ENCODE peak calls at places on chromosome 18, in seven cellular contexts. F is heart left ventricle, V is A549, Q is IMR-90, W is esophagus squamous epithelium, S is stomach, K is K562. G is an unnamed sample.
A peak's percentile ranks its signal among the peaks of the same experiment; 100 is the strongest.

GRCh38 chr18:5057348-5058012 is 139.6 kb downstream of the AKAIN1 start:
- DNase-seq in F (peak; percentile 62), V (peak; percentile 50), Q (peak; percentile 31), W (no peak), S (peak; percentile 57), K (peak; percentile 68), G (peak; percentile 52)

GRCh38 chr18:25223211-25223610 is 128.8 kb downstream of the ZNF521 start:
- DNase-seq in F (no peak), V (no peak), Q (no peak), W (no peak), S (no peak), K (peak; percentile 76), G (no peak)

GRCh38 chr18:61833387-61833786 is 59.4 kb downstream of the RNF152 start:
- DNase-seq in F (no peak), V (no peak), Q (peak; percentile 84), W (no peak), S (no peak), K (no peak), G (no peak)

GRCh38 chr18:8835556-8835955 is 130.2 kb downstream of the MTCL1 start:
- DNase-seq in F (no peak), V (no peak), Q (peak; percentile 41), W (no peak), S (no peak), K (no peak), G (no peak)

GRCh38 chr18:66754335-66754734 is 150.4 kb upstream of the CDH19 start:
- DNase-seq in F (no peak), V (no peak), Q (no peak), W (no peak), S (no peak), K (no peak), G (no peak)

GRCh38 chr18:48834421-48835011 is 116.2 kb downstream of the SMAD7 start:
- DNase-seq in F (peak; percentile 82), V (peak; percentile 71), Q (peak; percentile 96), W (peak; percentile 30), S (peak; percentile 56), K (no peak), G (peak; percentile 69)

GRCh38 chr18:9708882-9709877 is 1.1 kb downstream of the RAB31 start:
- DNase-seq in F (no peak), V (no peak), Q (no peak), W (no peak), S (no peak), K (peak; percentile 47), G (peak; percentile 26)

GRCh38 chr18:8073167-8073566 is 506.1 kb downstream of the PTPRM start:
- DNase-seq in F (no peak), V (no peak), Q (no peak), W (no peak), S (no peak), K (no peak), G (no peak)

GRCh38 chr18:52130621-52131020 is 209.4 kb upstream of the DCC start:
- DNase-seq in F (no peak), V (no peak), Q (no peak), W (no peak), S (no peak), K (no peak), G (no peak)

GRCh38 chr18:48609820-48610815 is 71.3 kb downstream of the CTIF start:
- DNase-seq in F (no peak), V (no peak), Q (no peak), W (no peak), S (no peak), K (no peak), G (no peak)

GRCh38 chr18:45248240-45248903 is 366.9 kb upstream of the SLC14A2 start:
- DNase-seq in F (no peak), V (no peak), Q (peak; percentile 81), W (no peak), S (no peak), K (no peak), G (no peak)

GRCh38 chr18:61946449-61946848 is 53.6 kb upstream of the RNF152 start:
- DNase-seq in F (no peak), V (no peak), Q (peak; percentile 88), W (no peak), S (no peak), K (no peak), G (no peak)

GRCh38 chr18:54444309-54444914 is 86.7 kb downstream of the C18orf54 start:
- DNase-seq in F (peak; percentile 53), V (peak; percentile 57), Q (peak; percentile 61), W (no peak), S (peak; percentile 49), K (peak; percentile 31), G (peak; percentile 78)

GRCh38 chr18:55586841-55587240 is 1.2 kb downstream of the TCF4 start:
- DNase-seq in F (no peak), V (no peak), Q (peak; percentile 53), W (no peak), S (no peak), K (no peak), G (no peak)

GRCh38 chr18:366466-367053 is 98.7 kb upstream of the THOC1 start:
- DNase-seq in F (no peak), V (no peak), Q (no peak), W (no peak), S (no peak), K (no peak), G (no peak)

DNA sequence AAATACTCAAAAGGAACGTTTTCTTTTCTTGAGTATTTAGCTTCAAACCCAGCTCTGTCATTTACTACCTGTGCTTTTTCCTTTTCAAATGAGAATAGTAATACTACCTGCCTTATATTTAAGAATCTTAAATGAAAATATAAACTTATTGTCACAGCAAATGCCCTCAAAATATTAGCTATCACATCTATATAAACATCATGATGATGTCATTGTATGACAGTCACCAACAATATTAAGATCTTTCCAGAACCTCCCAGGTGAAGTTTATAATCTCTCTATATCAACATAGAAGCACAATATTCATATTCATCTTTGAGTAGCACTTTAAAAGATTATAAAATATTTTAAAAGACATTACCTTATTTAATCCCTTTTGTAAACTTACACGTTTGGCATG is 92.2 kb downstream of the DOK6 start:
- DNase-seq in F (no peak), V (no peak), Q (no peak), W (no peak), S (no peak), K (no peak), G (no peak)
- TF ChIP-seq POLR2A in F (no peak), V (no peak), Q (no peak), W (no peak), S (no peak), K (no peak), G (no peak)

GRCh38 chr18:60391571-60392226 is 19.1 kb upstream of the MC4R start:
- DNase-seq in F (no peak), V (no peak), Q (no peak), W (no peak), S (no peak), K (no peak), G (no peak)

GRCh38 chr18:60385693-60386092 is 13.1 kb upstream of the MC4R start:
- DNase-seq in F (no peak), V (no peak), Q (no peak), W (no peak), S (no peak), K (no peak), G (no peak)

GRCh38 chr18:60383865-60384264 is 11.3 kb upstream of the MC4R start:
- DNase-seq in F (no peak), V (no peak), Q (no peak), W (no peak), S (no peak), K (no peak), G (no peak)

DNA sequence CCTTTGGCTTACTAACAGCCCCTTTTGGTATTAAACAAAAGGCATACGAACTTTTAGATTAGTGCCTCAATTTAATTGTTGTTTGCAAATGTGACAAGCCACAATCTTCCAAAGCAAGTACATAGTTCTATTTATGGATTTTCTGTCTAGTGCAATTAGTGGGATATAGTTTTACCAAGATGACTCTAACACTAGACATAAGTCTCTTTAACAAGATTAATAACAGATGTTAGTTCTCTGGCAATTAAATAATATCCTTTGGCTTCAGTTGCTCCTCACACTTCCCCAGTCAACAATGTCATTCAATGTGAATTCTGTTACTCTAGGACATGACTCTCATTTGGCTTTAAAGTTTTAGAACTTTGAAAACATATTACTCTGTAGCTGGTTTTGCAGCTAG is 16.7 kb upstream of the MC4R start:
- DNase-seq in F (no peak), V (no peak), Q (no peak), W (no peak), S (no peak), K (no peak), G (no peak)
- H3K4me1 ChIP-seq in F (no peaks in the 10 kb centered on the region), V (no peaks in the 10 kb centered on the region), Q (no peaks in the 10 kb centered on the region), W (no peaks in the 10 kb centered on the region), S (no peaks in the 10 kb centered on the region), K (no peaks in the 10 kb centered on the region), G (no peaks in the 10 kb centered on the region)

DNA sequence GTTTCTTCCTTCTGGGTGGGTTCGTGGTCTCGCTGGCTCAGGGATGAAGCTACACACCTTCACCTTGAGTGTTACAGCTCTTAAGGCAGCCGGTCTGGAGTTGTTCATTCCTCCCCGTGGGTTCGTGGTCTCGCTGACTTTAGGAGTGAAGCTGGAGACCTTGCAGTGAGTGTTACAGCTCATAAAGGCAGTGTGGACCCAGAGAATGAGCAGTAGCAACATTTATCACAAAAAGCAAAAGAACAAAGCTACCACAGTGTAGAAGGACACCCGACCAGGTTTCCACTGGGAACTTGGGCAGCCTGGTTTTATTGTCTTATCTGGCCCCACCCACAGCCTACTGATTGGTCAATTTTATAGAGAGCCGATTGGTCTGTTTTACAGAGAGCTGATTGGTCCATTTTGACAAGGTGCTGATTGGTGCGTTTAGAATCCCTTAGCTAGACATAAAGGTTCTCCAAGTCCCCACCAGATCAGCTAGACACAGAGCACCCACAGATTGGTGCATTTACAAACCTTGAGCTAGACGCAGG is 20.2 kb upstream of the ROCK1 start:
- DNase-seq in F (no peak), V (no peak), Q (no peak), W (no peak), S (no peak), K (no peak), G (no peak)
- TF ChIP-seq POLR2A in F (no peak), V (no peak), Q (no peak), W (no peak), S (no peak), K (peak; percentile 52), G (no peak)

DNA sequence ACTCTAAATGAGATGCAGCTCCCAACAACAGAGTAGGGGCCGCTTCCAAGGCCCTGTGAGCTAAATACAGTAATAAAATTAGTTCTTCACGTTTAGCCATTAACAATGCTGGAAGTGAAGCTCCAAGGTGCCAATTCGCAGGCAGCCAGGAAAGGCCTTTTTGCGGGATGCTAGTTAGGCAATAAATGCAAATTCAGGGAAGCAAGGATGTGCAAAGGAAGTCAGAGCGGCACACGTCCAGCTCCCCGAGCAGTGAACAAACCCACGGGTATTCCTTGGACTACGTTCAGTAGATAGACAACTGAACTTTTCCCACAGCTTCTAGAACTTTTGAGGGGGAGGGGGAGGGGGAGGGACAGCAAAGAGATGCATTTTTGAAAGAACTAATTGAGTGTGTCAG is 6.9 kb downstream of the ZNF516 start:
- DNase-seq in F (no peak), V (no peak), Q (peak; percentile 52), W (no peak), S (no peak), K (no peak), G (no peak)
- H3K4me1 ChIP-seq in F (no peaks in the 10 kb centered on the region), V (peaks cover 16% of the 10 kb centered on the region), Q (peaks cover 21% of the 10 kb centered on the region), W (peaks cover 64% of the 10 kb centered on the region), S (peaks cover 66% of the 10 kb centered on the region), K (no peaks in the 10 kb centered on the region), G (peaks cover 8% of the 10 kb centered on the region)

DNA sequence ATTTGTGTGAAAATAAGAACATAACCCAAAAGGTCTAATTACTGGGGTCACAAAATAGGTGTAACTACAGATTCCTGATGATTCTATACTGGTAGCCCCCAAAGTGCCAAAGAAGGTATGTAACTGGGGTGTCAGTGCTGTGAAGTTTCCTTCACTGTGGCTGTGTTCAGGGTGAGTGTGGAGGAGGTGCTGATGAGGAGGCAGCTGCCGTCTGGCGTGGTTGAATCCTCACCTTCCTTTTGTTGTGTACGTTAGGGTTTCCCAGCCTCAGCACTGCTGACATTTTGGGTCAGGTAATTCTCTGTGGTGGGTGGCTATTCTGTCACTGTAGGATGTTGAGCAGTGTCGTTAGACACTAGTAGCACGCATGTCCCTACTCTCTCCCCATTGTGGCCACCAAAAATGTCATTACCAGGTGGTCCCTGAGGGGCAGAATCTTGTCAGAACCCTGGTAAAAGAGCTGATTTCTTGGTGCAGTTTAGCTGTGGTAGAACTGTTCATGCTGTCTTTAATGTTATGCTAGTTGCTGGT is 31.5 kb downstream of the ADNP2 start:
- DNase-seq in F (no peak), V (no peak), Q (no peak), W (no peak), S (no peak), K (no peak), G (no peak)
- TF ChIP-seq POLR2A in F (no peak), V (no peak), Q (no peak), W (no peak), S (no peak), K (no peak), G (no peak)